ENCODE peak calls at places on chromosomes 11 and 22, in seven cellular contexts. I, R, A, M, E, C and L are unnamed samples.

GRCh38 chr11:68328374-68329091 is 16.1 kb downstream of the LRP5 start:
- DNase-seq in M (no peak), A (peak), C (peak), E (no peak), R (no peak), I (no peak), L (no peak)

GRCh38 chr11:101867951-101868350 is 46.9 kb upstream of the CEP126 start:
- DNase-seq in R (no peak), A (no peak), E (peak), M (no peak), I (no peak), C (no peak), L (no peak)

GRCh38 chr22:47837703-47838102 is 1075.3 kb downstream of the TBC1D22A start:
- DNase-seq in R (no peak), A (peak), I (no peak), M (no peak), C (peak), E (peak), L (peak)

GRCh38 chr22:39184586-39185577 is 32.4 kb upstream of the CBX7 start:
- DNase-seq in R (no peak), C (no peak), A (peak), M (no peak), E (no peak), I (no peak), L (no peak)

GRCh38 chr11:99020324-99021225 is at the start of gene CNTN5:
- DNase-seq in I (no peak), A (peak), M (no peak), E (peak), R (no peak), C (no peak), L (peak)

GRCh38 chr22:28111501-28111900 is 192.4 kb upstream of the PITPNB start:
- DNase-seq in I (no peak), M (no peak), E (no peak), C (no peak), R (no peak), A (no peak), L (no peak)

GRCh38 chr11:66089067-66089466 is 19.0 kb downstream of the PACS1 start:
- DNase-seq in C (no peak), M (no peak), R (no peak), I (no peak), E (no peak), A (no peak), L (no peak)

GRCh38 chr22:37492428-37493344 is 6.5 kb upstream of the MFNG start:
- DNase-seq in R (no peak), A (peak), C (peak), M (no peak), I (no peak), E (peak), L (peak)

GRCh38 chr11:65279713-65280459 is 18.1 kb downstream of the POLA2 start:
- DNase-seq in M (peak), I (peak), C (no peak), R (no peak), A (peak), E (peak), L (peak)

GRCh38 chr22:19003518-19003917 is 67.4 kb upstream of the PRODH start:
- DNase-seq in E (no peak), R (no peak), M (no peak), I (no peak), C (no peak), A (no peak), L (no peak)

GRCh38 chr11:108199446-108200321 is 22.8 kb downstream of the NPAT start:
- DNase-seq in I (peak), C (no peak), M (peak), R (no peak), A (peak), E (no peak), L (peak)

GRCh38 chr11:87392665-87393064 is 354.9 kb downstream of the TMEM135 start:
- DNase-seq in C (no peak), M (no peak), E (no peak), A (no peak), R (no peak), I (no peak), L (no peak)

GRCh38 chr11:116731097-116731761 is 41.6 kb downstream of the BUD13 start:
- DNase-seq in I (no peak), C (no peak), A (peak), E (no peak), M (no peak), R (no peak), L (no peak)

GRCh38 chr22:37514526-37515051 is 4.6 kb downstream of the CARD10 start:
- DNase-seq in C (no peak), A (no peak), M (no peak), I (no peak), R (no peak), E (no peak), L (no peak)

GRCh38 chr11:73982595-73982989 is at the start of gene UCP2:
- DNase-seq in I (no peak), M (no peak), R (peak), A (peak), E (no peak), C (peak), L (peak)

GRCh38 chr22:24601217-24602104 is 1.5 kb upstream of the GGT1 start:
- DNase-seq in I (no peak), R (no peak), C (peak), M (no peak), E (peak), A (no peak), L (peak)

GRCh38 chr11:94557391-94557790 is 9.8 kb upstream of the PIWIL4 start:
- DNase-seq in C (no peak), R (no peak), I (no peak), E (no peak), A (no peak), M (no peak), L (no peak)

GRCh38 chr11:36164522-36165250 is 124.5 kb downstream of the COMMD9 start:
- DNase-seq in A (no peak), M (no peak), I (no peak), E (no peak), C (no peak), R (no peak), L (no peak)

GRCh38 chr11:21465920-21466319 is 727.0 kb upstream of the ANO5 start:
- DNase-seq in A (no peak), C (no peak), M (no peak), I (no peak), E (no peak), R (no peak), L (no peak)

GRCh38 chr22:46622081-46622521 is 1.9 kb downstream of the GRAMD4 start:
- DNase-seq in M (no peak), C (no peak), E (no peak), R (no peak), I (no peak), A (no peak), L (no peak)

GRCh38 chr22:50696799-50697561 is 24.4 kb downstream of the SHANK3 start:
- DNase-seq in A (peak), R (no peak), M (no peak), I (no peak), C (no peak), E (no peak), L (no peak)

GRCh38 chr11:12200359-12201015 is 90.1 kb downstream of the MICAL2 start:
- DNase-seq in M (no peak), R (no peak), C (no peak), A (peak), E (no peak), I (peak), L (no peak)

GRCh38 chr11:24502425-24502824 is 5.6 kb downstream of the LUZP2 start:
- DNase-seq in R (no peak), A (no peak), M (no peak), I (no peak), E (no peak), C (no peak), L (no peak)

GRCh38 chr11:24496371-24496727 is 504 bp upstream of the LUZP2 start:
- DNase-seq in C (no peak), R (no peak), A (no peak), E (no peak), M (no peak), I (no peak), L (no peak)

GRCh38 chr11:24496728-24497396 is at the start of gene LUZP2:
- DNase-seq in I (no peak), R (no peak), E (no peak), M (no peak), C (no peak), A (peak), L (no peak)
- TF ChIP-seq CTCF in I (no peak), R (no peak), E (no peak), M (no peak), C (no peak), A (no peak), L (no peak)

DNA sequence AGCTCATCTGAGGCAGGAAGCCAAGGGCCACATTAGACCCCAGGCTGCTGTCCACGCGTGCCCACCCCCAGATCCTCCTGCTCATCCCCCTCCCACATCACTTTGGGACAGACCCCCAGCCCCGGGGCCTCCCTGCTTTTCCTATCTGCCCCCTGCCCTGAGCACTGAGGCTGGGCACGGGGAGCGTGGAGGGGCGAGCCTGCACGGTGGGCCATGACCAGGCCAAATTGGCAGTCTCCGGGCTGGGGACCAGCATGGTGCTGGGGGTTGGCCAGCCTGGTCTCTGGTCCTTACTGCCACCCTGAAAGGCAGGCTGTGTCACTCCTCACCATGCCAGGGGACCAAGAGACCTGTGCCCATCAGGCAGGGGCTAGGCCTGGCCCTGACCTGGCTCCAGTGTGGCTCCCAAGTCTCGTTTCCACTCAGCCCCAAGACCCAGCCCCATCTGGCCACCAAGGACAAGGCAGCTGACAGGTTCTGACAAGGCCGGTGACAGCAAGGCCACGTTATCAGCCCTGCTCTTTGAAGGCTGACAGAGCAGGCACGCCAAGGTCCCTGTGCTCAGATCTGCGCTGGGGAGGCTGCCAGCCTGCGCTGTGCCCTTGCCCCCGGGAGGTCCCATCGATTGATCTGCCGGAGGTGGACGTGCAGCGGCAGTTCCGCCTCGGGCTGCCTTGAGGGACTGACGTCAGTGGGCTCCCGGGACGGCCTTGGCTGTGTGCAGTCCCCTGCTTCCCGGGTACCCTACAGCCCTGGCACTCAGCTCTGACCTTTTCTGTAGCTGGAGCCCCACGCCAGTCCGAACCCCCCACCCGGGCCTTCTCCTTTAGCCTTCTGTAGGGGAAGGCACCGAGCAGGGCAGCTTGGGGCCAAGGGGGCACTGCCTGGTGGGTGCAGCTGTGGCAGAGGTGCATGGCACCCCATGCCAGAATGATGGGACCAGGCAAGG is 3.6 kb downstream of the TNNI2 start:
- DNase-seq in I (no peak), R (no peak), A (no peak), C (no peak), E (no peak), M (no peak), L (no peak)
- H3K4me3 ChIP-seq in I (no peak), R (no peak), A (no peak), C (no peak), E (no peak), M (no peak), L (no peak)

DNA sequence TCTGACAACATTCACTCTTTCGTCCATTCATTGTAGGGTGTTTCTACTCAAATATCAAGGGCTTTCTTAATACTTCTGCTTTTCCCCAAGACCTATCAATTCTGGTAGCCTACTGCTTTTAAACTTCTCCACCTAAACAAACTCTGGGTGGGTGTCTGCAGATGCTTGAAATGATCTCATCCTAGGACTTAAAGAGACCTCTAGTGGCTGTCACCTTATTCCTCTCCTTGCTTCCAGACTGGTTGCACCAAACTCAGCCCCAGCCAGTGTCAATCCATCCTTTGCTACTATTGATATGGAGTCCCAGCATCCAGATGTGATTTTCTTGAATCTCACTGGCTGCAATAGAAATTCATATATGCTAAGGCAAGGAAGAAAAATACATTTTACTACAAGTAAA is 274.7 kb downstream of the NXPE2 start:
- DNase-seq in A (no peak), E (peak), I (no peak), R (no peak), M (no peak), C (no peak), L (peak)
- TF ChIP-seq CTCF in A (no peak), E (no peak), I (no peak), R (no peak), M (no peak), C (no peak), L (peak)

GRCh38 chr22:36236338-36237319 is 2.7 kb downstream of the APOL2 start:
- DNase-seq in M (no peak), A (no peak), E (no peak), I (no peak), R (no peak), C (no peak), L (no peak)
- H3K4me3 ChIP-seq in M (no peak), A (peak), E (no peak), I (no peak), R (no peak), C (no peak), L (no peak)

GRCh38 chr11:93085097-93085496 is 112.7 kb downstream of the SLC36A4 start:
- DNase-seq in M (peak), R (no peak), A (no peak), I (no peak), C (no peak), E (no peak), L (no peak)

DNA sequence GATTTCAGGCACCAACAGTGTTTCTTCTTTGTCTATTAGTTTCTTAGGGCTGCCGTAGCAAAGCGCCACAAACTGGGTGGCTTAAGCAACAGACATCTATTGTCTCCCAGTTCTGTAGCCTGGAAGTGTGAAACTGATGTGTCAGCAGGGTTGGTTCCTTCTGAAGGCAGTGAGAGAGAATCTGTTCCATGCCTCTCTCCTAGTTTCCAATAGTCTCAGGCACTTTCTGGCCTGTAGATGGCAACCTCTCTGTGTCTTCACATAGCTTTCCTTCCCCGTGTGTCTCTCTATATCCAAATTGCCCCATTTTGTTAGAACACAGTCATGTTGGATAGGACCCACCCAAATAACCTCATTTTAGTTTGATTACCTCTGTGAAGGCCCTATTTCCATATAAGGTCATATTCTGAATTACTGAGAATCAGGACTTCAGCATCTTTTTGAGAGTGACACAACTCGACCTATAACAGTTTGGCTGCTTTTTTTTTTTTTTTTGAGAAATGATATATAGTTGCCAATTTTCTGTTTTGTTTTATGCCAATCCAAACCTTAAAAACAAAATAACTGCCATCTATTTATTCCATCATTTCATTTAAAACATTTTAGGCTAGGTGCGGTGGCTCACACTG is 108.2 kb downstream of the SLC36A4 start:
- DNase-seq in A (peak), E (peak), C (no peak), I (no peak), M (no peak), R (peak), L (peak)
- TF ChIP-seq CTCF in A (peak), E (peak), C (peak), I (peak), M (peak), R (no peak), L (peak)